ENCODE peak calls at places on chromosomes 7 and 10, in five cellular contexts. W is AG09309; K is activated CD8-positive, alpha-beta T cell treated with anti-CD3 and anti-CD28 coated beads for 36 hours; H is stimulated activated CD8-positive, alpha-beta memory T cell treated with anti-CD3 and anti-CD28 coated beads, Interleukin-7, amount 100 ng/mL, for 1 hour; A is HT1080. Y is an unnamed sample.

GRCh38 chr7:77655836-77656455 is 40.3 kb upstream of the RSBN1L start:
- DNase-seq in W (no peak), K (no peak), H (no peak), A (peak), Y (no peak)

GRCh38 chr10:282294-283139 is 147.3 kb downstream of the ZMYND11 start:
- DNase-seq in W (no peak), K (no peak), H (no peak), A (peak), Y (no peak)

GRCh38 chr10:77073066-77073960 is 564.3 kb downstream of the KCNMA1 start:
- DNase-seq in W (no peak), K (no peak), H (no peak), A (no peak), Y (no peak)

GRCh38 chr10:98399784-98400183 is 15.2 kb downstream of the PYROXD2 start:
- DNase-seq in W (no peak), K (no peak), H (no peak), A (no peak), Y (no peak)

GRCh38 chr10:27714349-27714748 is 31.3 kb downstream of the MKX start:
- DNase-seq in W (no peak), K (no peak), H (no peak), A (no peak), Y (no peak)

GRCh38 chr7:69635572-69636190 is 37.4 kb downstream of the AUTS2 start:
- DNase-seq in W (no peak), K (no peak), H (no peak), A (no peak), Y (no peak)

GRCh38 chr10:76202777-76203176 is 771.4 kb downstream of the LRMDA start:
- DNase-seq in W (peak), K (no peak), H (no peak), A (no peak), Y (no peak)

GRCh38 chr7:73995330-73995729 is 32.6 kb upstream of the ELN start:
- DNase-seq in W (peak), K (no peak), H (no peak), A (no peak), Y (no peak)

GRCh38 chr7:50730459-50731400 is 52.0 kb downstream of the GRB10 start:
- DNase-seq in W (no peak), K (no peak), H (no peak), A (no peak), Y (no peak)

GRCh38 chr10:114810926-114811325 is 10.7 kb upstream of the FHIP2A start:
- DNase-seq in W (no peak), K (no peak), H (no peak), A (no peak), Y (no peak)

GRCh38 chr7:100801833-100802568 is 25.3 kb downstream of the EPHB4 start:
- DNase-seq in W (peak), K (no peak), H (no peak), A (peak), Y (no peak)

GRCh38 chr7:93575555-93576397 is 1.3 kb upstream of the CALCR start:
- DNase-seq in W (no peak), K (no peak), H (no peak), A (no peak), Y (no peak)

GRCh38 chr7:84264341-84264740 is 69.8 kb upstream of the SEMA3A start:
- DNase-seq in W (no peak), K (no peak), H (no peak), A (no peak), Y (no peak)

GRCh38 chr7:31110331-31111108 is 58.4 kb downstream of the ADCYAP1R1 start:
- DNase-seq in W (no peak), K (no peak), H (no peak), A (no peak), Y (no peak)

GRCh38 chr7:97004931-97005763 is at the start of gene DLX6:
- DNase-seq in W (no peak), K (peak), H (no peak), A (peak), Y (no peak)

GRCh38 chr7:11127988-11128387 is 154.3 kb downstream of the PHF14 start:
- DNase-seq in W (no peak), K (no peak), H (no peak), A (no peak), Y (no peak)

GRCh38 chr10:11154333-11154732 is 136.7 kb downstream of the CELF2 start:
- DNase-seq in W (no peak), K (no peak), H (no peak), A (no peak), Y (no peak)

Y was measured in Right ventricle myocardium inferior.